ENCODE peak calls at places on chromosome X, in seven cellular contexts. A is CD4-positive, CD25-positive, alpha-beta regulatory T cell; F is mammary epithelial cell; O is H1; R is upper lobe of right lung; H is foreskin keratinocyte; E is IMR-90. T is an unnamed sample. For H3K4me1, the result is how much of the 10 kb centered on the place peaks cover.

GRCh38 chrX:152674135-152674534 is 24.5 kb upstream of the MAGEA3 start:
- DNase-seq in O (no peak), E (no peak), H (no peak), R (no peak), F (no peak), A (no peak), T (no peak)

GRCh38 chrX:49058794-49059193 is at the start of gene CCDC120:
- DNase-seq in A (no peak), H (peak), O (no peak), F (peak), R (peak), E (no peak), T (no peak)

GRCh38 chrX:119654112-119654531 is 38.8 kb downstream of the SEPTIN6 start:
- DNase-seq in A (peak), F (no peak), R (no peak), E (peak), O (no peak), H (peak), T (peak)

GRCh38 chrX:38880460-38880859 is 79.2 kb downstream of the MID1IP1 start:
- DNase-seq in A (no peak), R (no peak), F (no peak), H (peak), E (peak), O (no peak), T (no peak)

GRCh38 chrX:119240356-119240755 is 4.3 kb downstream of the PGRMC1 start:
- DNase-seq in F (no peak), A (no peak), H (no peak), R (no peak), E (peak), O (no peak), T (no peak)

GRCh38 chrX:40176979-40177430 is 79.2 kb upstream of the BCOR start:
- DNase-seq in H (no peak), O (peak), F (no peak), A (no peak), R (no peak), E (no peak), T (peak)

GRCh38 chrX:85570496-85570895 is 191.0 kb upstream of the POF1B start:
- DNase-seq in A (no peak), F (no peak), O (no peak), R (no peak), E (no peak), H (no peak), T (no peak)

GRCh38 chrX:146173742-146174141 is 356.1 kb downstream of the SLITRK2 start:
- DNase-seq in R (no peak), E (no peak), H (no peak), O (no peak), A (no peak), F (no peak), T (no peak)

GRCh38 chrX:150512426-150512825 is 56.0 kb upstream of the MTM1 start:
- DNase-seq in E (no peak), A (no peak), O (no peak), F (no peak), R (no peak), H (no peak), T (no peak)

GRCh38 chrX:132384301-132384700 is 104.5 kb downstream of the MBNL3 start:
- DNase-seq in E (no peak), H (no peak), A (no peak), O (no peak), F (no peak), R (no peak), T (no peak)

GRCh38 chrX:1749499-1749898 is 134.6 kb downstream of the ASMT start:
- DNase-seq in E (no peak), H (no peak), R (no peak), F (no peak), A (no peak), O (no peak), T (no peak)

GRCh38 chrX:129984196-129984962 is 1.9 kb downstream of the BCORL1 start:
- DNase-seq in R (peak), H (no peak), A (peak), O (peak), E (no peak), F (no peak), T (no peak)

GRCh38 chrX:119477812-119478232 is 9.6 kb downstream of the SLC25A5 start:
- DNase-seq in A (no peak), R (no peak), E (peak), F (no peak), O (no peak), H (no peak), T (peak)

GRCh38 chrX:3232262-3232950 is 114.0 kb downstream of the MXRA5 start:
- DNase-seq in O (no peak), R (no peak), H (no peak), F (no peak), E (peak), A (no peak), T (peak)

GRCh38 chrX:7926501-7926900 is 712 bp downstream of the PNPLA4 start:
- DNase-seq in A (no peak), R (no peak), E (peak), H (peak), F (peak), O (no peak), T (no peak)

GRCh38 chrX:48919947-48920712 is 1.3 kb upstream of the PIM2 start:
- DNase-seq in R (no peak), F (no peak), A (peak), H (no peak), E (no peak), O (no peak), T (peak)

GRCh38 chrX:134460861-134461218 is 875 bp downstream of the HPRT1 start:
- DNase-seq in E (peak), R (no peak), O (no peak), F (peak), H (no peak), A (no peak), T (peak)

GRCh38 chrX:21319323-21319722 is 54.9 kb upstream of the CNKSR2 start:
- DNase-seq in A (no peak), F (no peak), H (no peak), O (no peak), R (no peak), E (no peak), T (no peak)

GRCh38 chrX:30957753-30958152 is 68.7 kb upstream of the TAB3 start:
- DNase-seq in E (peak), R (no peak), A (no peak), H (peak), O (no peak), F (peak), T (peak)

GRCh38 chrX:76253432-76253831 is 80.6 kb downstream of the PBDC1 start:
- DNase-seq in O (no peak), R (no peak), E (peak), A (peak), F (peak), H (peak), T (peak)

GRCh38 chrX:46382595-46382994 is 162.6 kb downstream of the ZNF674 start:
- DNase-seq in R (no peak), H (no peak), O (no peak), A (no peak), F (no peak), E (no peak), T (no peak)

GRCh38 chrX:112941209-112941788 is 100.7 kb upstream of the AMOT start:
- DNase-seq in A (no peak), E (peak), R (no peak), O (no peak), F (no peak), H (peak), T (no peak)

GRCh38 chrX:154657226-154657805 is 3.9 kb upstream of the CTAG2 start:
- DNase-seq in F (no peak), A (no peak), R (no peak), H (no peak), O (no peak), E (no peak), T (no peak)

GRCh38 chrX:20056704-20057103 is 60.0 kb downstream of the MAP7D2 start:
- DNase-seq in E (peak), R (no peak), H (peak), A (no peak), F (peak), O (no peak), T (peak)

GRCh38 chrX:153157450-153157849 is 21.6 kb upstream of the MAGEA1 start:
- DNase-seq in R (no peak), A (no peak), E (no peak), O (no peak), H (peak), F (no peak), T (no peak)

GRCh38 chrX:30521440-30522182 is 56.0 kb downstream of the TASL start:
- DNase-seq in H (peak), R (no peak), E (peak), A (no peak), O (no peak), F (peak), T (peak)

GRCh38 chrX:123833387-123833786 is 26.5 kb upstream of the XIAP start:
- DNase-seq in E (peak), H (peak), R (no peak), O (peak), A (peak), F (peak), T (peak)

GRCh38 chrX:68428431-68428830 is 4.9 kb downstream of the OPHN1 start:
- DNase-seq in H (peak), O (no peak), E (peak), F (peak), A (no peak), R (no peak), T (peak)

GRCh38 chrX:154486396-154487207 is at the start of gene UBL4A:
- DNase-seq in R (peak), E (peak), O (peak), A (peak), F (peak), H (no peak), T (peak)

GRCh38 chrX:68682790-68683189 is 35.3 kb downstream of the STARD8 start:
- DNase-seq in A (no peak), F (no peak), R (no peak), O (no peak), H (no peak), E (no peak), T (no peak)

GRCh38 chrX:50988649-50989048 is 78.1 kb downstream of the BMP15 start:
- DNase-seq in A (no peak), F (peak), O (no peak), R (no peak), H (no peak), E (peak), T (peak)

GRCh38 chrX:154481911-154482601 is 3.0 kb upstream of the LAGE3 start:
- DNase-seq in O (no peak), H (no peak), A (no peak), F (no peak), E (no peak), R (peak), T (no peak)

GRCh38 chrX:56253832-56254703 is 21.9 kb downstream of the KLF8 start:
- DNase-seq in E (no peak), H (no peak), O (no peak), A (no peak), F (no peak), R (no peak), T (no peak)

GRCh38 chrX:69093960-69094935 is 71.0 kb downstream of the PJA1 start:
- DNase-seq in F (peak), O (peak), E (peak), R (no peak), A (peak), H (peak), T (peak)

GRCh38 chrX:151009582-151009981 is 26.4 kb downstream of the HMGB3 start:
- DNase-seq in O (no peak), A (no peak), F (no peak), E (no peak), H (no peak), R (no peak), T (no peak)

GRCh38 chrX:115147220-115147619 is 42.0 kb upstream of the RBMXL3 start:
- DNase-seq in H (peak), O (no peak), A (no peak), F (peak), E (peak), R (no peak), T (peak)

GRCh38 chrX:134990475-134991473 is at the start of gene SMIM10:
- DNase-seq in H (no peak), A (no peak), O (peak), R (peak), E (peak), F (peak), T (peak)

GRCh38 chrX:113929004-113929403 is 654.9 kb upstream of the HTR2C start:
- DNase-seq in R (no peak), A (no peak), E (peak), O (peak), F (peak), H (peak), T (peak)

GRCh38 chrX:99602107-99602506 is 808.0 kb downstream of the PCDH19 start:
- DNase-seq in A (no peak), H (no peak), O (no peak), E (no peak), R (no peak), F (no peak), T (no peak)

GRCh38 chrX:53153581-53153980 is 59.6 kb downstream of the KANTR start:
- DNase-seq in E (no peak), H (no peak), A (no peak), R (no peak), O (no peak), F (no peak), T (no peak)

GRCh38 chrX:53159184-53159583 is 65.2 kb downstream of the KANTR start:
- DNase-seq in A (no peak), E (no peak), H (no peak), R (no peak), F (no peak), O (no peak), T (no peak)

GRCh38 chrX:53156207-53156596 is 62.3 kb downstream of the KANTR start:
- DNase-seq in R (no peak), F (no peak), A (no peak), O (no peak), H (no peak), E (no peak), T (no peak)

GRCh38 chrX:53160297-53160983 is 64.6 kb downstream of the KDM5C start:
- DNase-seq in O (no peak), E (no peak), R (no peak), F (peak), A (no peak), H (peak), T (no peak)

GRCh38 chrX:53155512-53156206 is 61.7 kb downstream of the KANTR start:
- DNase-seq in F (no peak), O (no peak), R (no peak), A (no peak), E (no peak), H (no peak), T (no peak)
- H3K4me1 ChIP-seq in F (under half), O (under half), R (under half), A (under half), E (under half), H (under half), T (under half)

GRCh38 chrX:24153175-24153795 is 3.8 kb downstream of the ZFX start:
- DNase-seq in H (no peak), F (peak), R (no peak), E (no peak), A (peak), O (no peak), T (no peak)

GRCh38 chrX:24150051-24150790 is 692 bp downstream of the ZFX start:
- DNase-seq in H (peak), R (peak), O (peak), F (peak), E (peak), A (peak), T (peak)

GRCh38 chrX:24149346-24150050 is at the start of gene ZFX:
- DNase-seq in E (peak), H (no peak), O (peak), R (peak), A (peak), F (peak), T (peak)

GRCh38 chrX:24153796-24154189 is 4.3 kb downstream of the ZFX start:
- DNase-seq in O (no peak), R (no peak), F (no peak), E (no peak), H (no peak), A (no peak), T (no peak)

DNA sequence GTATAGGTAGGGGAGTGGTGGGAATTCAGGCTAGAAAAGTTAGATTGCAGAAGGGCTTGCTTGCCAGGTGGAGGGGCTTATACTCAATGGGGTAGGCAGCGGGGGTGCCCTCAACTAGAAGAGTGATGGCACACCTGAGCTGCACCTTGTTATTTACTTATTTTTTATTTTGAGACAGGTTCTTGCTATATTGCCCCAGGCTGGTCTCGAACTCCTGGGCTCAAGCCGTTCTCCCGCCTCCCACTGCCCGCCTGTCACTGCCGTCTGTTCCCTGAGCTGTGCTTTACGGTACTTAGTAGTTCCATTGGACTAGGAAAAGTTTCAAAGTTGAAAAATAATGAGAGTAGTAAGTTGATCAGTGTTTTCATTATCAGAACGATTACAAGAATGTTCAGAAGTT is 2.0 kb downstream of the ZFX start:
- DNase-seq in O (no peak), A (no peak), H (no peak), R (no peak), E (no peak), F (no peak), T (no peak)
- H3K4me1 ChIP-seq in O (under half), A (half or more), H (under half), R (half or more), E (under half), F (under half), T (under half)

GRCh38 chrX:45009371-45010000 is 136.5 kb downstream of the KDM6A start:
- DNase-seq in O (no peak), R (no peak), F (peak), A (no peak), H (peak), E (peak), T (no peak)
- H3K4me1 ChIP-seq in O (under half), R (under half), F (under half), A (under half), H (under half), E (under half), T (under half)

DNA sequence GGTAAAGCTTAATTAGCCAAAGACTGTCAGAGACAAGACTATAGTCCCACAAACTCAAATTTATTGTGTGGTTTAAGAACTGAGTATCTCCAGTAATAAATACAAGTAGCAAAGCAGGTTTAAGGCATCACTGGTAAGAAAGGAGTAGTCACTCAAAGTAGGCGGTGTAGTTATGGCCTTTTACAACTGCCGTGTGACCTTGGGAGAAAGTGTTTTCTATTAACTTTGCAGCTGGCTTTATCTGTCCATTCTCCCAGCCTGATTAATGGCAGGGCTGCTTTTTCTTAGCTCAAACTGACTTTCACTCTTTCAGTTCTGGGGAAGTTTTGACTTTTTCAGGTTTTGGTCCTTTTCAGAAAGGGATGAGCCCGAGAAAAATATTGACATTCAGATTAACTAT is 7.4 kb upstream of the PAK3 start:
- DNase-seq in H (no peak), E (no peak), O (no peak), F (no peak), R (no peak), A (no peak), T (no peak)
- H3K4me1 ChIP-seq in H (under half), E (under half), O (under half), F (under half), R (under half), A (under half), T (under half)

DNA sequence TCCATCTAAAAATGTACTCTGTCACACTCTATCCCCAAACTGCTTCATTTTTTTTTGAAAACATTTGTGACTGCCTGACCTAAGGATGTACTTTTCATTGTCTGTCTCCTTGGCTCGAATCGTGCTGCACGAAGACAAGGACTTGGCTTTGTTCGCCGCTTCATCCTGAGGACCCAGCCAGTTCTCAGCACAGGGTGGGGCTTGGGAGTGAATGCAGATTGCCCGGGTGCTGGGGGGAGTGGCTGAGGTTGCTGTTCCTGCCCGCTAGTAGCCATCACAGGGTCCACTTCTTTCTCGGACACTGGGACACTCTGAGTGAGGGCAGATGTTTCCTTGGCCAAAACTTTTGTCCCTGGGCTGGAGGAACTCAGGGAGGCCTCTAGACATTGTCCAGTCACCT is 70.1 kb upstream of the CLCN4 start:
- DNase-seq in R (no peak), O (no peak), A (no peak), H (no peak), E (no peak), F (no peak), T (no peak)
- H3K4me1 ChIP-seq in R (under half), O (under half), A (under half), H (under half), E (under half), F (under half), T (under half)

DNA sequence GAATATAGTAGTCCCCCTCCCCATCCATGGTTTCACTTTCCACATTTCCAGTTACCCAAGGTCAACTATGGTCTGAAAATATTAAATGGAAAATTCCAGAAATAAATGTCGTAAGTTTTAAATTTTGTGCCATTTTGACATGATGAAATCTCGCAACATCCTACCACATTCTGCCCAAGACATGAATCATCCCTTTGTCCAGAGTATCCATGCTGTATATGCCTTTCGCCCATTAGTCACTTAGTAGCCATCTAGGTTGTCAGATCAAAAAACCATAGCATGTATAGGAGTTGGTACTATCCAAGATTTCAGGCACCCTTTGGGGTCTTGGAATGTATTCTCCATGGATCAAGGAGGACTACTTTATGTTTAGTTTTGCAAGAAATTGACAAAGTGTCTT is 8.3 kb downstream of the PRRG1 start:
- DNase-seq in F (peak), O (no peak), H (no peak), R (no peak), E (no peak), A (no peak), T (no peak)
- H3K4me1 ChIP-seq in F (under half), O (under half), H (under half), R (under half), E (under half), A (under half), T (under half)

DNA sequence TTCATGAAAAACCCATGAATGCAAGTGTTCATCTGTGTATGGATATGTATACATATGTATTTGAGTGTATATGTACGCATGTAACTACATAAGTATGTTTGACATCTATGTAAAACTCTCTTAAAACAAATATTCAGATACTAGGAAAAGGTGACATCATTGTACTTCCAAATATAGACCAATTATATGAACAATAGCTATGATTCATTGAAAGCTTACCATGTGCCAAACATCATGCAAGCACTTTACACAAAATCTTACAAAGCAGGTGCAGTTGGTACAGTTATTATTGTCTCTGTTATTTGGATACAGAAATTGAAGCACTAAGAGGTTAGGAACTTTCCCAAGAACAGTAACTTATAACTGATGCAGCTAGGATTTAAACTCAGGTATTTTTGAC is 21.4 kb downstream of the MAGEB17 start:
- DNase-seq in A (no peak), O (no peak), R (no peak), E (peak), F (peak), H (peak), T (no peak)
- H3K4me1 ChIP-seq in A (under half), O (under half), R (under half), E (under half), F (under half), H (under half), T (under half)

GRCh38 chrX:13380230-13380629 is 60.4 kb upstream of the ATXN3L start:
- DNase-seq in A (no peak), R (no peak), H (peak), E (peak), O (no peak), F (peak), T (peak)
- H3K4me1 ChIP-seq in A (under half), R (under half), H (under half), E (under half), O (under half), F (under half), T (under half)

GRCh38 chrX:71536285-71536684 is 3.4 kb downstream of the OGT start:
- DNase-seq in F (peak), E (no peak), A (no peak), H (no peak), O (no peak), R (no peak), T (no peak)
- H3K4me1 ChIP-seq in F (under half), E (under half), A (under half), H (under half), O (under half), R (under half), T (under half)